ENCODE peak calls at places on chromosomes 3 and 15, in seven cellular contexts. F is activated CD8-positive, alpha-beta T cell treated with anti-CD3 and anti-CD28 coated beads for 36 hours; L is AG09309; Y is suprapubic skin; Z is AG09319; H is foreskin fibroblast; Q is astrocyte of the spinal cord. X is an unnamed sample.

GRCh38 chr3:186124618-186125017 is 15.7 kb upstream of the ETV5 start:
- DNase-seq in Z (no peak), F (no peak), H (no peak), L (no peak), Q (peak; percentile 1), Y (no peak), X (no peak)

GRCh38 chr15:29787767-29788166 is 34.5 kb downstream of the TJP1 start:
- DNase-seq in Y (no peak), Q (no peak), L (no peak), H (no peak), Z (no peak), F (no peak), X (no peak)

GRCh38 chr3:171228228-171228627 is 201.7 kb upstream of the SLC2A2 start:
- DNase-seq in F (no peak), Q (peak; percentile 5), L (no peak), H (no peak), Z (no peak), Y (no peak), X (no peak)

GRCh38 chr3:123256256-123256655 is 54.5 kb downstream of the SEC22A start:
- DNase-seq in Q (no peak), Z (no peak), L (no peak), H (no peak), F (no peak), Y (no peak), X (no peak)

GRCh38 chr3:38634133-38634532 is 15.4 kb downstream of the SCN5A start:
- DNase-seq in Q (peak; percentile 40), Z (no peak), F (no peak), L (no peak), Y (no peak), H (peak; percentile 53), X (no peak)

GRCh38 chr15:55546718-55547117 is 38.7 kb upstream of the DNAAF4 start:
- DNase-seq in Q (no peak), Z (no peak), Y (no peak), H (peak; percentile 33), L (no peak), F (no peak), X (no peak)

GRCh38 chr3:186821429-186822367 is 15.4 kb upstream of the RFC4 start:
- DNase-seq in L (peak; percentile 14), Q (peak; percentile 66), H (peak; percentile 84), Y (no peak), F (no peak), Z (no peak), X (no peak)

GRCh38 chr3:178097576-178097975 is 438.7 kb upstream of the KCNMB2 start:
- DNase-seq in Z (peak; percentile 86), F (no peak), Q (peak; percentile 47), L (peak; percentile 82), Y (no peak), H (peak; percentile 94), X (peak; percentile 13)

GRCh38 chr15:49908571-49909295 is 210.3 kb downstream of the ATP8B4 start:
- DNase-seq in F (no peak), Y (no peak), Z (no peak), L (no peak), Q (no peak), H (no peak), X (no peak)

GRCh38 chr3:72152551-72153476 is 367.9 kb upstream of the PROK2 start:
- DNase-seq in L (no peak), Y (no peak), Z (peak; percentile 42), Q (peak; percentile 79), F (no peak), H (peak; percentile 92), X (no peak)

GRCh38 chr3:168213920-168214319 is 118.2 kb upstream of the GOLIM4 start:
- DNase-seq in Y (no peak), F (no peak), Q (peak; percentile 6), L (no peak), Z (no peak), H (no peak), X (no peak)

GRCh38 chr3:39186692-39187151 is 5.7 kb downstream of the XIRP1 start:
- DNase-seq in H (no peak), Y (no peak), Q (no peak), Z (no peak), F (no peak), L (no peak), X (no peak)

GRCh38 chr3:127547761-127548605 is 42.5 kb downstream of the TPRA1 start:
- DNase-seq in Y (peak; percentile 78), Q (peak; percentile 53), F (peak; percentile 83), H (peak; percentile 81), L (peak; percentile 3), Z (no peak), X (no peak)

GRCh38 chr15:87863152-87863551 is 393.4 kb downstream of the NTRK3 start:
- DNase-seq in Z (no peak), F (no peak), Q (peak; percentile 12), Y (no peak), H (no peak), L (no peak), X (no peak)

GRCh38 chr3:46184469-46184868 is 23.6 kb downstream of the CCR1 start:
- DNase-seq in Z (no peak), Q (peak; percentile 58), L (peak; percentile 23), Y (no peak), H (peak; percentile 77), F (no peak), X (no peak)

GRCh38 chr3:75254685-75255084 is 409.4 kb upstream of the FRG2C start:
- DNase-seq in H (no peak), Q (no peak), L (no peak), F (no peak), Z (no peak), Y (no peak), X (no peak)

GRCh38 chr3:114668099-114668498 is 374.3 kb downstream of the TIGIT start:
- DNase-seq in F (no peak), L (no peak), Y (no peak), Q (no peak), H (no peak), Z (no peak), X (no peak)

GRCh38 chr3:39064646-39065045 is 12.8 kb downstream of the WDR48 start:
- DNase-seq in Z (no peak), L (peak; percentile 31), H (peak; percentile 46), Y (no peak), F (no peak), Q (peak; percentile 62), X (peak; percentile 48)

GRCh38 chr15:81863157-81863556 is 182.7 kb downstream of the MEX3B start:
- DNase-seq in Q (peak; percentile 2), L (no peak), Y (no peak), H (peak; percentile 8), F (no peak), Z (no peak), X (no peak)

GRCh38 chr15:81893182-81893833 is 152.5 kb downstream of the MEX3B start:
- DNase-seq in Y (no peak), Z (no peak), L (no peak), Q (no peak), F (no peak), H (no peak), X (no peak)

GRCh38 chr15:89016549-89017041 is 71.7 kb upstream of the ABHD2 start:
- DNase-seq in F (no peak), L (no peak), Z (no peak), Q (peak; percentile 10), H (no peak), Y (no peak), X (peak; percentile 66)

GRCh38 chr3:44105571-44105970 is 136.1 kb upstream of the TOPAZ1 start:
- DNase-seq in L (no peak), Z (no peak), Q (no peak), H (no peak), F (no peak), Y (no peak), X (no peak)

GRCh38 chr3:42732829-42733459 is 30.3 kb upstream of the HHATL start:
- DNase-seq in H (no peak), L (no peak), Y (no peak), Z (no peak), Q (no peak), F (no peak), X (no peak)
- TF ChIP-seq CTCF in H (no peak), L (no peak), Y (no peak), Z (peak; percentile 12), Q (peak; percentile 9), F (no peak), X (peak; percentile 14)

GRCh38 chr3:153848701-153849100 is 272.5 kb upstream of the ARHGEF26 start:
- DNase-seq in H (no peak), L (no peak), Z (no peak), F (no peak), Y (no peak), Q (peak; percentile 4), X (no peak)

GRCh38 chr3:153853163-153853562 is 268.0 kb upstream of the ARHGEF26 start:
- DNase-seq in F (no peak), L (no peak), H (no peak), Y (no peak), Q (no peak), Z (no peak), X (no peak)

GRCh38 chr3:153855772-153856171 is 265.4 kb upstream of the ARHGEF26 start:
- DNase-seq in L (no peak), F (no peak), Z (no peak), H (no peak), Y (no peak), Q (no peak), X (no peak)

GRCh38 chr3:153856932-153857331 is 264.3 kb upstream of the ARHGEF26 start:
- DNase-seq in Q (peak; percentile 6), F (no peak), H (peak; percentile 4), Y (no peak), L (no peak), Z (no peak), X (no peak)

GRCh38 chr3:153852355-153852754 is 268.8 kb upstream of the ARHGEF26 start:
- DNase-seq in Q (no peak), H (no peak), Z (no peak), F (no peak), Y (no peak), L (no peak), X (no peak)
- TF ChIP-seq CTCF in Q (no peak), H (no peak), Z (no peak), F (no peak), Y (no peak), L (no peak), X (no peak)

GRCh38 chr3:5136619-5137429 is 14.7 kb downstream of the ARL8B start:
- DNase-seq in F (peak; percentile 43), Y (no peak), Z (no peak), L (no peak), Q (peak; percentile 36), H (peak; percentile 50), X (no peak)
- TF ChIP-seq CTCF in F (peak; percentile 59), Y (no peak), Z (peak; percentile 26), L (peak; percentile 35), Q (peak; percentile 48), H (peak; percentile 19), X (peak; percentile 62)

GRCh38 chr3:5767304-5767703 is 579.8 kb downstream of the EDEM1 start:
- DNase-seq in H (peak; percentile 0), L (no peak), Z (no peak), Q (peak; percentile 28), Y (no peak), F (no peak), X (no peak)
- TF ChIP-seq CTCF in H (no peak), L (no peak), Z (no peak), Q (no peak), Y (no peak), F (no peak), X (no peak)

X was measured in epithelial cell of proximal tubule.